ENCODE peak calls at places on chromosomes 11 and 22, in six cellular contexts. S is tibial nerve, R is left ventricle myocardium inferior, W is adrenal gland, B is PC-3, L is Peyer's patch. G is an unnamed sample. For H3K9me3, the result is how much of the 10 kb centered on the place peaks cover.

GRCh38 chr11:75583710-75584658 is 21.9 kb downstream of the SERPINH1 start:
- DNase-seq in S (peak), R (peak), W (peak), B (no peak), L (peak), G (peak)

GRCh38 chr11:75474878-75475766 is 42.1 kb upstream of the KLHL35 start:
- DNase-seq in S (peak), R (peak), W (peak), B (no peak), L (peak), G (peak)

GRCh38 chr11:58787903-58788302 is 56.2 kb upstream of the GLYAT start:
- DNase-seq in S (no peak), R (no peak), W (no peak), B (peak), L (no peak), G (no peak)

GRCh38 chr11:117419915-117420485 is 92.3 kb downstream of the CEP164 start:
- DNase-seq in S (no peak), R (no peak), W (no peak), B (no peak), L (no peak), G (no peak)

GRCh38 chr11:75471134-75471943 is 38.3 kb upstream of the KLHL35 start:
- DNase-seq in S (no peak), R (no peak), W (no peak), B (no peak), L (no peak), G (no peak)

GRCh38 chr11:64729851-64730382 is 6.9 kb upstream of the NRXN2 start:
- DNase-seq in S (no peak), R (no peak), W (peak), B (peak), L (no peak), G (peak)

GRCh38 chr11:79485694-79486093 is 44.9 kb upstream of the TENM4 start:
- DNase-seq in S (no peak), R (no peak), W (no peak), B (no peak), L (no peak), G (no peak)

GRCh38 chr22:41929158-41929896 is 2.7 kb upstream of the TNFRSF13C start:
- DNase-seq in S (no peak), R (no peak), W (no peak), B (no peak), L (peak), G (no peak)

GRCh38 chr11:26983645-26984044 is 10.3 kb upstream of the FIBIN start:
- DNase-seq in S (no peak), R (no peak), W (no peak), B (no peak), L (no peak), G (no peak)

GRCh38 chr11:8006349-8006977 is 19.3 kb downstream of the EIF3F start:
- DNase-seq in S (peak), R (peak), W (peak), B (peak), L (no peak), G (peak)
- H3K9me3 ChIP-seq in S (under half), R (under half), W (under half), B (under half), L (under half), G (under half)

GRCh38 chr22:47320560-47320959 is 558.1 kb downstream of the TBC1D22A start:
- DNase-seq in S (no peak), R (no peak), W (no peak), B (no peak), L (no peak), G (no peak)

GRCh38 chr22:47324435-47324990 is 562.1 kb downstream of the TBC1D22A start:
- DNase-seq in S (no peak), R (no peak), W (no peak), B (no peak), L (no peak), G (no peak)

GRCh38 chr22:47325249-47325648 is 562.8 kb downstream of the TBC1D22A start:
- DNase-seq in S (no peak), R (no peak), W (no peak), B (no peak), L (no peak), G (no peak)

GRCh38 chr22:47322854-47323253 is 560.4 kb downstream of the TBC1D22A start:
- DNase-seq in S (no peak), R (no peak), W (no peak), B (peak), L (no peak), G (no peak)

DNA sequence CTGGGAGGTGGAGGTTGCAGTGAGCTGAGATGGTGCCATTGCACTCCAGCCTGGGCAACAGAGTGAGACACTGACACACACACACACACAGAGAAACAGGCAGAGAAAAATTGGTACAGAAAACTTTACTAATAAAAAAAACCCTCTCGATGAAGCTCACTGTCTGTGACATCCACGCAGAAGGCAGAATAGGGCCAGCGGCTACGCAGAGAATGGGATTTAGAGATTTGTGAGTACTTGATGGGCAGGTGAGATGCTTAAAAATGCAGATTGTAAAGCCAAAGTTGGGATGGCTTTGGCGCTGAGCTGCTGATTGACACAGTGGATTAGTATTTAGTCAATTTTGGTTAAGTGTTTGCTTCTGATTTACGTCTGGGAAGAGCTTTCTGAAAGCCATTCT is 561.1 kb downstream of the TBC1D22A start:
- DNase-seq in S (no peak), R (no peak), W (no peak), B (no peak), L (no peak), G (no peak)
- H3K9me3 ChIP-seq in S (under half), R (under half), W (under half), B (under half), L (under half), G (under half)

GRCh38 chr22:31870890-31871289 is 73.4 kb upstream of the YWHAH start:
- DNase-seq in S (no peak), R (no peak), W (no peak), B (peak), L (no peak), G (no peak)

GRCh38 chr22:31871475-31871874 is 72.9 kb upstream of the YWHAH start:
- DNase-seq in S (no peak), R (no peak), W (no peak), B (no peak), L (no peak), G (no peak)

GRCh38 chr22:31872209-31872608 is 72.1 kb upstream of the YWHAH start:
- DNase-seq in S (no peak), R (no peak), W (no peak), B (no peak), L (no peak), G (peak)

GRCh38 chr22:31866918-31867317 is 77.4 kb upstream of the YWHAH start:
- DNase-seq in S (no peak), R (no peak), W (no peak), B (no peak), L (no peak), G (no peak)

GRCh38 chr22:31867386-31868153 is 76.8 kb upstream of the YWHAH start:
- DNase-seq in S (no peak), R (no peak), W (no peak), B (peak), L (no peak), G (no peak)
- H3K9me3 ChIP-seq in S (under half), R (under half), W (under half), B (under half), L (under half), G (under half)

GRCh38 chr22:16937811-16938210 is 70.2 kb downstream of the GAB4 start:
- DNase-seq in S (no peak), R (no peak), W (no peak), B (no peak), L (no peak), G (no peak)
- H3K9me3 ChIP-seq in S (under half), R (under half), W (under half), B (under half), L (under half), G (under half)

DNA sequence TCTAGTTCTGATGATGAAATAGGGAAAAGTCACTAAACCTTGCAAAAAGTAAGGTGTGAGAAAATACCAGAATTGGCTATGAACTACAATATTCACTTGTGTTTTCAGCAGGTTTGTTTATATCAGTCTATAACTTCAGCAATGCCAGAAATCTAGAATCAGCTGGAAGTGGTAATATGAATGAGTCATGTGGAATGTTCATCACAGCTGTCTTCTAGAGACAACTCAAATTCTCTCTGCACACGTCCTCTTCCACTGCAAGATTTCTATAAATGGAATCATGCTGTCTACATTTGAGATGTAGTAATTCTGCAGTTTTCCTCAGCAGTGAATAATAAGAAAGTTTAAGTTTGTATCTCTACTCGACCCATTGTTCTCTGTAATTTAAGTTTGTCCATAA is 89.9 kb downstream of the OR4A15 start:
- DNase-seq in S (no peak), R (no peak), W (no peak), B (peak), L (no peak), G (no peak)
- H3K9me3 ChIP-seq in S (under half), R (under half), W (under half), B (under half), L (under half), G (under half)

GRCh38 chr22:47423861-47424820 is 661.7 kb downstream of the TBC1D22A start:
- DNase-seq in S (no peak), R (no peak), W (no peak), B (no peak), L (no peak), G (no peak)
- H3K9me3 ChIP-seq in S (under half), R (under half), W (under half), B (under half), L (under half), G (under half)

DNA sequence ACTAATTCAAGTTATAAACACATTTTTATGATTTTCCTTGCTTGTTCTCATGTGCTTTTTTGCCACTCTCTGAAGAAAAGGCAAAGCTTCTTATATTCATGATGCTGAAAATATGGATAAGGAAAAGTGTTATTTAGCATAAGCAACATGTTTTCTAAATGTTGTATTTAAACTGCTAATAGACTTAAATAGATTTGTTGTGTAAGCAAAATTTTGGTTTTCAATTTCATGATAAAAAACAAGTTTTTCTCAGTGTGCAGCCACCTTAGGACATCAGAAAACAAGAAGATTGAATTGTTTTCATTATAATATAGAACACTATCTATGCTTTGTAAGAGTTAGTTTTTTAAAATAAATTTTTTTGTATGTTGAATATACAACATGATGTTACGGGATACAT is 2.3 kb downstream of the OR4A16 start:
- DNase-seq in S (no peak), R (no peak), W (no peak), B (no peak), L (no peak), G (no peak)
- H3K9me3 ChIP-seq in S (under half), R (under half), W (under half), B (under half), L (under half), G (under half)

GRCh38 chr22:47808236-47808845 is 1045.9 kb downstream of the TBC1D22A start:
- DNase-seq in S (no peak), R (no peak), W (no peak), B (no peak), L (no peak), G (no peak)

GRCh38 chr22:47807506-47807905 is 1045.1 kb downstream of the TBC1D22A start:
- DNase-seq in S (no peak), R (no peak), W (no peak), B (no peak), L (no peak), G (no peak)

GRCh38 chr22:47806894-47807293 is 1044.4 kb downstream of the TBC1D22A start:
- DNase-seq in S (no peak), R (no peak), W (no peak), B (no peak), L (no peak), G (no peak)

GRCh38 chr22:47810505-47811500 is 1048.4 kb downstream of the TBC1D22A start:
- DNase-seq in S (no peak), R (no peak), W (no peak), B (no peak), L (no peak), G (no peak)

DNA sequence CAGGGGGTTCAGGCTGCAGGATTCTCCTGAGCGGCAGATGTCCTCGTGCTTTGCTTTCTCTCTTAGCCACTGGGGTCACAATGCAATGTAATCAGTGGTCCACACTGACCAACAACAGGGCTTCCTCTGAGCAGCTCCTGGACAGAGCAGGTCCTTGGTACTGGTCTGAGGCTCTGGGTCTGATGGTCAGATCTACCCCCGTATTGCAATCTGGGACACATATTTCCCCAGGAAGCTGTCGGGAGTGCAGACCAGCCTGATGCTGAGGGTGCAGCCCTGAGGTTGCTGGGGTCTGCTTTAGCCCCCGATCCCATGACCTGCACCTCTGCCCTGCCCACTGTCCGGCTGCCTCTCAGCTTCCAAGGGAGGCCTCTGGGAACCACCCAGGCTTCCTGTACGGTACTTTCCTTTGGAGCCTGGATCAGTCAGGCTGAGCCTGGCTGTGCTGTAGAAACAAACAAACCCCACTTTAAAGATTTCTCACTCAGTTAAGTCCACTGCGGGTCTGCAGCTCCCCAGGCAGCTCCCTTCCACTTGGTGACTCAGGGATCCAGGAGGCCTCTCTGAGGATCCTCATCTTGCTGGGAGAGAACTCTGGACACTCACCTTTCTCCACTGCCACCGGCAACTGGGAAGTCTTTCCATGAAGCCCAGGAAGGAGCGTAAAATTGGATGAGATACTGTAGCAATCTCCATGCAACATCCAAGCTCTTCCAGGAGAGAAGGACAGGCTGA is 1046.6 kb downstream of the TBC1D22A start:
- DNase-seq in S (no peak), R (no peak), W (no peak), B (no peak), L (no peak), G (no peak)
- H3K9me3 ChIP-seq in S (under half), R (under half), W (under half), B (under half), L (under half), G (under half)

GRCh38 chr11:10666976-10667892 is 26.3 kb downstream of the IRAG1 start:
- DNase-seq in S (no peak), R (no peak), W (no peak), B (peak), L (no peak), G (no peak)
- H3K9me3 ChIP-seq in S (under half), R (under half), W (under half), B (under half), L (under half), G (under half)